ENCODE peak calls at places on chromosome 15, in six cellular contexts. F, Z, V, N, A and W are unnamed samples. For H3K79me1, the result is how much of the 10 kb centered on the place peaks cover.

GRCh38 chr15:28923726-28924280 is 38.0 kb downstream of the APBA2 start:
- DNase-seq in F (no peak), N (no peak), Z (no peak), A (no peak), V (no peak), W (no peak)

GRCh38 chr15:89917442-89918085 is 4.8 kb upstream of the ARPIN start:
- DNase-seq in F (no peak), V (no peak), N (no peak), A (no peak), Z (no peak), W (no peak)

GRCh38 chr15:81235781-81236507 is 39.3 kb downstream of the IL16 start:
- DNase-seq in Z (peak), V (peak), A (no peak), N (no peak), F (no peak), W (no peak)

GRCh38 chr15:22810033-22810734 is 23.7 kb downstream of the NIPA1 start:
- DNase-seq in A (no peak), V (no peak), Z (no peak), N (no peak), F (no peak), W (no peak)

GRCh38 chr15:53978248-53978906 is at the start of gene UNC13C:
- DNase-seq in A (peak), V (peak), Z (no peak), N (no peak), F (peak), W (peak)

GRCh38 chr15:85381850-85382751 is 1.7 kb downstream of the AKAP13 start:
- DNase-seq in N (peak), Z (no peak), V (no peak), A (no peak), F (no peak), W (no peak)

GRCh38 chr15:57425842-57426241 is 49.5 kb downstream of the CGNL1 start:
- DNase-seq in V (peak), A (no peak), F (no peak), Z (no peak), N (no peak), W (no peak)

GRCh38 chr15:51307811-51308210 is 30.6 kb downstream of the CYP19A1 start:
- DNase-seq in A (no peak), F (no peak), N (no peak), V (no peak), Z (no peak), W (no peak)

GRCh38 chr15:70687432-70687831 is 75.9 kb downstream of the UACA start:
- DNase-seq in F (no peak), Z (no peak), N (no peak), V (no peak), A (no peak), W (no peak)

GRCh38 chr15:66774001-66774814 is 72.2 kb downstream of the SMAD6 start:
- DNase-seq in F (peak), V (peak), A (peak), N (peak), Z (peak), W (peak)

GRCh38 chr15:36818260-36818659 is 238.8 kb downstream of the CDIN1 start:
- DNase-seq in N (no peak), V (no peak), F (no peak), A (no peak), Z (no peak), W (no peak)

GRCh38 chr15:75034615-75035014 is 11.2 kb downstream of the PPCDC start:
- DNase-seq in V (no peak), Z (no peak), F (no peak), A (no peak), N (no peak), W (no peak)

GRCh38 chr15:22961661-22962221 is 18.4 kb downstream of the CYFIP1 start:
- DNase-seq in N (peak), A (no peak), V (no peak), F (no peak), Z (peak), W (no peak)

GRCh38 chr15:80367094-80367493 is 37.1 kb upstream of the ARNT2 start:
- DNase-seq in A (peak), Z (peak), N (no peak), V (peak), F (peak), W (no peak)

GRCh38 chr15:82909080-82909815 is 43.3 kb downstream of the HOMER2 start:
- DNase-seq in F (no peak), A (no peak), Z (no peak), N (no peak), V (no peak), W (no peak)

GRCh38 chr15:75069301-75069925 is 46.0 kb downstream of the PPCDC start:
- DNase-seq in N (no peak), F (no peak), V (no peak), A (no peak), Z (no peak), W (no peak)

GRCh38 chr15:61556037-61556648 is 327.0 kb upstream of the RORA start:
- DNase-seq in N (peak), V (peak), F (no peak), A (no peak), Z (peak), W (no peak)

GRCh38 chr15:68691667-68692066 is 112.9 kb downstream of the CORO2B start:
- DNase-seq in F (no peak), N (peak), A (no peak), Z (no peak), V (no peak), W (no peak)

GRCh38 chr15:69806287-69806915 is 291.3 kb downstream of the TLE3 start:
- DNase-seq in V (peak), N (no peak), A (no peak), Z (no peak), F (no peak), W (no peak)

GRCh38 chr15:100438570-100438969 is 90.2 kb downstream of the CERS3 start:
- DNase-seq in N (no peak), A (no peak), F (no peak), V (no peak), Z (no peak), W (no peak)

DNA sequence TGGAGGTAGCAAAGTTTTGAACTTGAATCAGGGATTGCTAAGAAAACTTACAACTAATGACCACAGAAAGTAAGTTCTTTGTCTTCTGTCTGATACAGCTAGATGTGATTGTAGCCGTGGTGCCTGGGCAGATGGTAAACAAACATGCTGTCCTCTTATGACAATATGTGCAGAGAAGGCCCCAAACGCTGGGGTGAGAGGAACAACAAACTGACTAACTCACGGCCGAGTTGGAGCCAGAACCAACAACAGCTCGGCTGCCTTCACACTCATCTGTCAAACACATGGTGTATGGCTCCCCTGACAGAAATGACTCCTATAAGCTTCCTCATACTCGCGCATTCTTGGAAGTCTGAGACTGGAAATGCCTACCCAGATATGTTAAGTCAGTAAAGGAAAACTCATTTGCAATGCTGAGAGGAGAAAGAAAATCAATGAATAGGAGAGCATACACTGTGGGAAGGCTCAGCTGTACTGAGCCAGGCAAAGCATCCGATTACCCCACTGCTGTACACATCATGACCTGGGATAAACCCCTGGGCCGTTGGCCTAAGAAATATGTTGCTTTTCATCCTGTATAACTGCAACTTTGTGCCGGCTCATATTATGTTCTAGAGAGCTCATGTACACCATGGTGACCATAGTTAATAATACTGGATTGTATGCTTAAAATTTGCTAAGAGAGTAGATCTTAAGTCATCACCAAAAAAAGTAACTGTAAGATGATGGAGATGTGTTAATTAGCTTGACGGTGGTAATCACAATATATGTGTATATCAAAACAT is 5.7 kb downstream of the THBS1 start:
- DNase-seq in Z (peak), A (no peak), F (no peak), V (no peak), N (peak), W (no peak)
- H3K4me2 ChIP-seq in Z (peak), A (no peak), F (no peak), V (no peak), N (peak), W (no peak)

DNA sequence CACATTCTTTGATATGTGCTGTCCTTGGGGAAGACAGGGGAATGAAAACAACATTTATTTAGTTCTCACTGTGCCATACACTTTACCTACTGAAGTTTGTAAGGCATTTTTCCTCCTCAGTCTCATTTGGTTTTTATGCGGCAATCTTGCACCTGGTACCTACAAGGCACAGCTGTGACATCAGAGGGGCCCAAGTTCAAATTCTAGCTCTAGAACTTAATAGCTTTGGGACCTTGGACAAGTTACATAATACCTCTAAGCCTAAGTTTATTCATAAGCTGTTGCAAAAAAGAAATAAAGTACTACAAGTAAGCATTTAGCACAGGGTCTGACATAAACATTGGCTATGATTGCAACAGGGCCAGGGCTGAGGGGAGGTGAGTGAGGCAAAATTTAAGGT is 5.6 kb upstream of the FAM81A start:
- DNase-seq in F (no peak), A (no peak), V (no peak), N (no peak), Z (no peak), W (no peak)
- H2BK15ac ChIP-seq in F (no peak), A (no peak), V (no peak), N (no peak), Z (no peak), W (no peak)

DNA sequence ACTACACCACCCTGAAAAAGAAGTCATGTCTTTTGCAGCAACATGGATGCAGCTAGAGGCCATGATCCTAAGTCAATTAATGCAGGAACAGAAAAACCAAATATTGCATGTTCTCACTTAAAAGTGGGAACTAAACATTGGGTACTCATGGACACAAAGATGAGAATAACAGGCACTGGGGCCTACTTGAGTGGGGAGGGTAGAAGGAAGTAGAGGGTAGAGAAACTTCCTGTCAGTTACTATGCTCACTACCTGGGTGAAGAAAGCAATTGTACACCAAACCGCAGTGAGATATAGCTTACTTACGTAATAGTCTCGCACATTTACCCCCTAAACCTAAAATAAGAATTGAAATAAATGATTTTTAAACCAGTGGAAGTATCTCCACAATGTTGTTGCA is 480.5 kb upstream of the ARRDC4 start:
- DNase-seq in N (no peak), F (no peak), V (no peak), Z (no peak), A (no peak), W (no peak)
- H3K79me1 ChIP-seq in N (under half), F (under half), V (under half), Z (under half), A (under half), W (under half)

GRCh38 chr15:47741082-47741481 is 23.8 kb downstream of the SEMA6D start:
- DNase-seq in V (peak), Z (no peak), F (no peak), N (no peak), A (no peak), W (no peak)

GRCh38 chr15:47742742-47743141 is 25.4 kb downstream of the SEMA6D start:
- DNase-seq in Z (no peak), A (no peak), V (peak), N (no peak), F (no peak), W (peak)

GRCh38 chr15:47741907-47742306 is 24.6 kb downstream of the SEMA6D start:
- DNase-seq in N (no peak), V (no peak), F (no peak), Z (no peak), A (no peak), W (no peak)

GRCh38 chr15:47743385-47743784 is 26.1 kb downstream of the SEMA6D start:
- DNase-seq in A (no peak), N (no peak), F (no peak), V (no peak), Z (no peak), W (no peak)

DNA sequence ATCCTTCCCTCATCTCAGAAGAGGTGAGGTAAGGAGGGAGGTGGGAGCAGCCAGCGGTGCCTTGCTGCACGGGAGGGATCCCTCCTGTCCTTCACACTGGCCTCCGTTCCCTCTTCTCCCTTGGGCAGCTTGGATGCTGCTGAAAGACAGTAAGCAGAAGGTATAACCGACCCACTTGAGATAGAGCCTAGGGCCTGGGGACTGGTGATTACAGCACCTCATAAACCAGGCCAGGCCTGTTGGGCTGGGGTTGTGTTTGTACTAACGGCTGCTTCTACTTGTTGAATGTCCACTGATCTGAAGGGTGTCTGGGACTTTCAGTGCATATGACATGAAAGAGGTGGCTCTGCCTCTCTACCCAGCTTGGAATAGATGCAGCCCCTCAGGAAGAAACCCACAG is 25.0 kb downstream of the SEMA6D start:
- DNase-seq in V (peak), F (no peak), N (peak), A (no peak), Z (no peak), W (no peak)
- H3K4me2 ChIP-seq in V (no peak), F (peak), N (no peak), A (peak), Z (no peak), W (no peak)

GRCh38 chr15:92075764-92076163 is 222.3 kb downstream of the SLCO3A1 start:
- DNase-seq in A (no peak), V (no peak), F (no peak), Z (no peak), N (no peak), W (no peak)
- H2BK15ac ChIP-seq in A (no peak), V (no peak), F (no peak), Z (no peak), N (no peak), W (no peak)

GRCh38 chr15:63041982-63042878 is at the start of gene TPM1:
- DNase-seq in V (peak), A (peak), F (no peak), Z (peak), N (peak), W (peak)
- H3K79me1 ChIP-seq in V (under half), A (under half), F (under half), Z (under half), N (under half), W (under half)

GRCh38 chr15:101615414-101615985 is 36.7 kb downstream of the TM2D3 start:
- DNase-seq in A (no peak), N (no peak), Z (no peak), V (peak), F (no peak), W (no peak)
- H3K4me2 ChIP-seq in A (peak), N (peak), Z (no peak), V (no peak), F (peak), W (peak)

GRCh38 chr15:40418126-40418525 is 12.5 kb downstream of the IVD start:
- DNase-seq in F (no peak), Z (no peak), V (no peak), N (no peak), A (no peak), W (no peak)
- H2BK15ac ChIP-seq in F (no peak), Z (no peak), V (no peak), N (no peak), A (no peak), W (no peak)

GRCh38 chr15:55778932-55779331 is 36.0 kb upstream of the PRTG start:
- DNase-seq in N (no peak), Z (no peak), A (no peak), V (no peak), F (no peak), W (no peak)

GRCh38 chr15:55780292-55780691 is 37.3 kb upstream of the PRTG start:
- DNase-seq in Z (no peak), A (no peak), F (no peak), V (no peak), N (no peak), W (no peak)

GRCh38 chr15:55786341-55786740 is 43.4 kb upstream of the PRTG start:
- DNase-seq in F (no peak), Z (no peak), A (peak), N (no peak), V (peak), W (no peak)

GRCh38 chr15:55784284-55784683 is 41.3 kb upstream of the PRTG start:
- DNase-seq in Z (no peak), V (peak), N (peak), F (no peak), A (no peak), W (no peak)

GRCh38 chr15:55782901-55783300 is 39.9 kb upstream of the PRTG start:
- DNase-seq in F (no peak), A (no peak), V (no peak), N (no peak), Z (no peak), W (no peak)
- H3K79me1 ChIP-seq in F (under half), A (under half), V (under half), N (under half), Z (under half), W (under half)

GRCh38 chr15:40016224-40016865 is 22.6 kb downstream of the SRP14 start:
- DNase-seq in Z (peak), F (no peak), N (no peak), A (no peak), V (no peak), W (no peak)
- H3K4me2 ChIP-seq in Z (no peak), F (no peak), N (no peak), A (no peak), V (no peak), W (no peak)